ENCODE peak calls at places on chromosomes 12 and 14, in five cellular contexts. R is neuronal stem cell, V is H9, T is mesenchymal stem cell, M is IMR-90. G is an unnamed sample. For H3K27me3, the result is how much of the 10 kb centered on the place peaks cover.

GRCh38 chr12:12357697-12358476 is 1.0 kb downstream of the BORCS5 start:
- DNase-seq in M (peak), V (no peak), T (no peak), R (no peak), G (no peak)

GRCh38 chr12:76391461-76391860 is 43.2 kb upstream of the BBS10 start:
- DNase-seq in R (no peak), T (no peak), V (no peak), M (no peak), G (no peak)

GRCh38 chr12:6765048-6765633 is 1.0 kb upstream of the PTMS start:
- DNase-seq in M (no peak), R (no peak), V (no peak), T (peak), G (peak)

GRCh38 chr14:90520326-90520725 is 123.5 kb downstream of the CALM1 start:
- DNase-seq in T (no peak), R (no peak), V (no peak), M (no peak), G (no peak)

GRCh38 chr12:47750916-47751470 is 7.7 kb downstream of the RAPGEF3 start:
- DNase-seq in M (no peak), R (no peak), T (no peak), V (no peak), G (no peak)

GRCh38 chr14:68193970-68194634 is 374.5 kb downstream of the RAD51B start:
- DNase-seq in V (no peak), M (no peak), R (no peak), T (no peak), G (no peak)

GRCh38 chr14:36214476-36215216 is 38.1 kb upstream of the PTCSC3 start:
- DNase-seq in R (no peak), M (no peak), T (no peak), V (no peak), G (no peak)

GRCh38 chr14:72471346-72471745 is 422.6 kb downstream of the DPF3 start:
- DNase-seq in R (no peak), T (no peak), V (no peak), M (peak), G (no peak)

GRCh38 chr12:70637686-70638085 is 457 bp upstream of the PTPRB start:
- DNase-seq in V (no peak), T (no peak), R (no peak), M (no peak), G (no peak)

GRCh38 chr12:100498141-100498540 is 24.5 kb downstream of the NR1H4 start:
- DNase-seq in R (no peak), T (no peak), V (no peak), M (no peak), G (no peak)

GRCh38 chr12:54019924-54020586 is 8.2 kb upstream of the HOXC6 start:
- DNase-seq in R (no peak), V (no peak), T (peak), M (no peak), G (no peak)

GRCh38 chr12:11765817-11766794 is 116.6 kb downstream of the ETV6 start:
- DNase-seq in R (no peak), V (no peak), T (peak), M (peak), G (peak)

GRCh38 chr12:25838007-25838406 is 120.5 kb upstream of the RASSF8 start:
- DNase-seq in R (no peak), M (no peak), V (no peak), T (no peak), G (no peak)

GRCh38 chr12:572532-572899 is 90.7 kb downstream of the NINJ2 start:
- DNase-seq in M (peak), T (peak), R (no peak), V (no peak), G (no peak)

GRCh38 chr12:64656429-64656828 is 46.1 kb downstream of the RASSF3 start:
- DNase-seq in R (no peak), T (peak), V (no peak), M (no peak), G (peak)

GRCh38 chr14:29663281-29663801 is 264.3 kb downstream of the PRKD1 start:
- DNase-seq in T (no peak), V (peak), R (no peak), M (no peak), G (peak)

GRCh38 chr12:4701383-4701782 is 18.8 kb upstream of the GALNT8 start:
- DNase-seq in V (no peak), M (peak), R (no peak), T (no peak), G (no peak)

GRCh38 chr12:77120695-77121094 is 55.3 kb upstream of the E2F7 start:
- DNase-seq in R (no peak), V (no peak), T (peak), M (peak), G (no peak)

GRCh38 chr12:101671157-101671791 is 26.2 kb upstream of the CHPT1 start:
- DNase-seq in V (no peak), R (no peak), M (no peak), T (no peak), G (no peak)

GRCh38 chr14:43803076-43803689 is 703.9 kb downstream of the FSCB start:
- DNase-seq in R (no peak), V (no peak), T (no peak), M (no peak), G (no peak)

GRCh38 chr12:129776977-129777667 is 126.7 kb downstream of the TMEM132D start:
- DNase-seq in T (no peak), M (no peak), R (no peak), V (no peak), G (no peak)

GRCh38 chr14:73258845-73259611 is 21.7 kb downstream of the PAPLN start:
- DNase-seq in T (no peak), V (no peak), R (no peak), M (no peak), G (no peak)

GRCh38 chr14:25111061-25111601 is 61.2 kb upstream of the STXBP6 start:
- DNase-seq in V (no peak), R (no peak), T (peak), M (peak), G (peak)

GRCh38 chr14:34785223-34786006 is 71.0 kb upstream of the CFL2 start:
- DNase-seq in M (no peak), T (no peak), V (no peak), R (no peak), G (no peak)

GRCh38 chr12:13230500-13230899 is 34.0 kb downstream of the EMP1 start:
- DNase-seq in M (no peak), V (no peak), T (no peak), R (no peak), G (no peak)

GRCh38 chr14:71702799-71703198 is 229.4 kb upstream of the RGS6 start:
- DNase-seq in M (no peak), V (no peak), T (peak), R (no peak), G (no peak)

GRCh38 chr14:47302121-47302520 is 373.3 kb downstream of the MDGA2 start:
- DNase-seq in V (no peak), M (no peak), T (no peak), R (no peak), G (peak)

GRCh38 chr12:11500222-11500860 is 105.0 kb upstream of the PRB2 start:
- DNase-seq in R (peak), M (peak), V (peak), T (peak), G (peak)

GRCh38 chr12:89950421-89950820 is 241.8 kb upstream of the ATP2B1 start:
- DNase-seq in V (no peak), R (no peak), M (no peak), T (no peak), G (no peak)

GRCh38 chr14:29930283-29930682 is 2.6 kb upstream of the PRKD1 start:
- DNase-seq in V (no peak), M (peak), T (peak), R (no peak), G (peak)

GRCh38 chr12:111441107-111441928 is 35.6 kb downstream of the SH2B3 start:
- DNase-seq in R (no peak), M (no peak), T (no peak), V (peak), G (no peak)

GRCh38 chr12:52729147-52729546 is 25.8 kb upstream of the KRT77 start:
- DNase-seq in V (no peak), T (no peak), M (no peak), R (no peak), G (no peak)
- H3K27me3 ChIP-seq in V (under half), T (half or more), M (under half), R (under half), G (under half)

DNA sequence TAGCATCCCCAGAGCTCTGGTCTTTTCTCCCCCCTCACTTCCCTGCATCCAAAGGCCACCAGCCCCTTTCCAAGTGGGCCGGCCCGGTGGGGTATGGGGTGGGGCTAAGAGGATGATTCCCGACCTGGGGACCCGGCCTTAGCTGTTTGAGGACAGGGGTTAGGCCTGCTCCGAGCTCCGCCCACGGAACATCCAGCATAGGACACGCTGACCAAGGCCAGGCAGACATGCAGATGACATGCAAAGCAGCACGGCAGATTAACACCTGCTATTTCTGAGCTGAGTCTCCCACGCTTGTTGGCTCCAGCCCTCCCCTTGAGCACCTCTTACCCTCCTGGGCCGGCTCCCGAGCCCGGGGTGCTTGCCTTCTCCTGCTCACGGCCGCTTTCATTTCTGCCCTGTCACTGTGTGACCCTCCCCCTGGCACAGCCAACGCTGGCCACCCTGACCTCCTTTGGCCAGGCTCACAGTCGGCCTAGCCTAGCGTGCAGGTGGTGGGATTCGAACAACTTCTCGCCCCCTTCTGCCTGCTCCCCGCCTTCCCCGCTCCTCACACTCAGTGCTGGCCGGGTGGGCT is 40.2 kb downstream of the TEAD4 start:
- DNase-seq in R (no peak), T (no peak), V (peak), M (no peak), G (peak)
- H2BK5ac ChIP-seq in R (peak), T (no peak), V (no peak), M (no peak), G (no peak)

DNA sequence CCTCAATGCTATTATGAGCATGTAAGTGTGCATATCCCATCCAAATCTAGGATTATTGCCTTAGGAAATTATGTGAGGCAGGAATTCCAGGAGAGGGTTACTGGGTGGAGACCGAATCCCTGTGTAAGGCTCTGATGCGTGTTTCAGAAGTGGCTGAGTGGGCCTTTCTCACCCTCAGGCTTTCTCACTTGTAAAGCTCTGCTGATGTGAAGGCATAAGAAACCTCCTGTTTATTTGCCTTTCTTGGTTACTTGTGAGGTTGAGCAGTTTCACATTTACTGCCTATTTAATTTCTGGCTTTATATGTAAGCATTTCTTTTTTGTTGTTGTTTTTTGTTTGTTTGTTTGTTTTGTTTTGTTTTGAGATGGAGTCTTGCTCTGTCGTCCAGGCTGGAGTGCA is 11.0 kb downstream of the IL31 start:
- DNase-seq in V (no peak), R (no peak), T (no peak), M (no peak), G (no peak)
- H3K27me3 ChIP-seq in V (under half), R (under half), T (under half), M (under half), G (under half)

GRCh38 chr14:69610859-69611263 is 535 bp upstream of the SUSD6 start:
- DNase-seq in M (no peak), V (no peak), T (peak), R (no peak), G (peak)

GRCh38 chr14:69613312-69614073 is 2.1 kb downstream of the SUSD6 start:
- DNase-seq in R (no peak), V (no peak), M (no peak), T (no peak), G (no peak)

GRCh38 chr14:69612759-69613145 is 1.4 kb downstream of the SUSD6 start:
- DNase-seq in M (no peak), V (no peak), T (no peak), R (no peak), G (no peak)

GRCh38 chr14:69611264-69612013 is at the start of gene SUSD6:
- DNase-seq in T (peak), M (peak), R (peak), V (peak), G (peak)

GRCh38 chr14:69612014-69612758 is 790 bp downstream of the SUSD6 start:
- DNase-seq in R (peak), T (peak), M (peak), V (no peak), G (peak)
- H2BK5ac ChIP-seq in R (no peak), T (peak), M (peak), V (no peak), G (no peak)